ENCODE peak calls at places on chromosomes 5 and 9, in nine cellular contexts. One of them, this sample, is unnamed.

GRCh38 chr5:32027717-32028321 is 146.3 kb downstream of the GOLPH3 start:
- DNase-seq in MV-4-11: peak; percentile 95
- DNase-seq in SK-N-SH: no peak
- DNase-seq in cardiac fibroblast: peak; percentile 100
- DNase-seq in B cell: no peak
- DNase-seq in activated gamma-delta T cell treated with anti-CD3 and anti-CD28 coated beads, Interleukin-2, amount 50 U/mL, for 16 hours: no peak
- DNase-seq in H9: peak; percentile 36
- DNase-seq in fibroblast of gingiva: peak; percentile 99
- DNase-seq in activated CD4-positive, alpha-beta T cell treated with anti-CD3 and anti-CD28 coated beads for 24 hours: no peak
- DNase-seq in this sample: no peak

GRCh38 chr5:135058326-135058725 is 24.3 kb upstream of the PITX1 start:
- DNase-seq in B cell: no peak
- DNase-seq in MV-4-11: no peak
- DNase-seq in SK-N-SH: no peak
- DNase-seq in cardiac fibroblast: no peak
- DNase-seq in activated gamma-delta T cell treated with anti-CD3 and anti-CD28 coated beads, Interleukin-2, amount 50 U/mL, for 16 hours: no peak
- DNase-seq in activated CD4-positive, alpha-beta T cell treated with anti-CD3 and anti-CD28 coated beads for 24 hours: no peak
- DNase-seq in H9: no peak
- DNase-seq in fibroblast of gingiva: no peak
- DNase-seq in this sample: no peak

GRCh38 chr5:114928644-114929462 is 240.9 kb downstream of the TRIM36 start:
- DNase-seq in SK-N-SH: no peak
- DNase-seq in activated CD4-positive, alpha-beta T cell treated with anti-CD3 and anti-CD28 coated beads for 24 hours: no peak
- DNase-seq in activated gamma-delta T cell treated with anti-CD3 and anti-CD28 coated beads, Interleukin-2, amount 50 U/mL, for 16 hours: no peak
- DNase-seq in fibroblast of gingiva: no peak
- DNase-seq in B cell: no peak
- DNase-seq in MV-4-11: no peak
- DNase-seq in H9: no peak
- DNase-seq in cardiac fibroblast: no peak
- DNase-seq in this sample: no peak

GRCh38 chr9:19804431-19804830 is 15.6 kb upstream of the SLC24A2 start:
- DNase-seq in activated CD4-positive, alpha-beta T cell treated with anti-CD3 and anti-CD28 coated beads for 24 hours: no peak
- DNase-seq in SK-N-SH: no peak
- DNase-seq in B cell: no peak
- DNase-seq in cardiac fibroblast: no peak
- DNase-seq in MV-4-11: no peak
- DNase-seq in H9: no peak
- DNase-seq in fibroblast of gingiva: no peak
- DNase-seq in activated gamma-delta T cell treated with anti-CD3 and anti-CD28 coated beads, Interleukin-2, amount 50 U/mL, for 16 hours: no peak
- DNase-seq in this sample: no peak

GRCh38 chr5:60586307-60586901 is 113.6 kb downstream of the DEPDC1B start:
- DNase-seq in MV-4-11: no peak
- DNase-seq in B cell: no peak
- DNase-seq in activated CD4-positive, alpha-beta T cell treated with anti-CD3 and anti-CD28 coated beads for 24 hours: no peak
- DNase-seq in SK-N-SH: peak; percentile 6
- DNase-seq in H9: no peak
- DNase-seq in cardiac fibroblast: peak; percentile 50
- DNase-seq in fibroblast of gingiva: peak; percentile 15
- DNase-seq in activated gamma-delta T cell treated with anti-CD3 and anti-CD28 coated beads, Interleukin-2, amount 50 U/mL, for 16 hours: no peak
- DNase-seq in this sample: no peak

GRCh38 chr5:155838394-155838793 is 488.6 kb upstream of the SGCD start:
- DNase-seq in activated CD4-positive, alpha-beta T cell treated with anti-CD3 and anti-CD28 coated beads for 24 hours: no peak
- DNase-seq in fibroblast of gingiva: no peak
- DNase-seq in cardiac fibroblast: no peak
- DNase-seq in MV-4-11: no peak
- DNase-seq in SK-N-SH: no peak
- DNase-seq in H9: no peak
- DNase-seq in B cell: no peak
- DNase-seq in activated gamma-delta T cell treated with anti-CD3 and anti-CD28 coated beads, Interleukin-2, amount 50 U/mL, for 16 hours: no peak
- DNase-seq in this sample: no peak

GRCh38 chr9:752681-753200 is 88.8 kb upstream of the DMRT1 start:
- DNase-seq in SK-N-SH: no peak
- DNase-seq in fibroblast of gingiva: no peak
- DNase-seq in B cell: no peak
- DNase-seq in activated gamma-delta T cell treated with anti-CD3 and anti-CD28 coated beads, Interleukin-2, amount 50 U/mL, for 16 hours: no peak
- DNase-seq in MV-4-11: peak; percentile 18
- DNase-seq in cardiac fibroblast: peak; percentile 18
- DNase-seq in activated CD4-positive, alpha-beta T cell treated with anti-CD3 and anti-CD28 coated beads for 24 hours: no peak
- DNase-seq in H9: no peak
- DNase-seq in this sample: no peak

GRCh38 chr5:126410623-126411022 is 12.6 kb upstream of the GRAMD2B start:
- DNase-seq in fibroblast of gingiva: peak; percentile 23
- DNase-seq in cardiac fibroblast: no peak
- DNase-seq in MV-4-11: no peak
- DNase-seq in activated CD4-positive, alpha-beta T cell treated with anti-CD3 and anti-CD28 coated beads for 24 hours: no peak
- DNase-seq in SK-N-SH: no peak
- DNase-seq in H9: no peak
- DNase-seq in activated gamma-delta T cell treated with anti-CD3 and anti-CD28 coated beads, Interleukin-2, amount 50 U/mL, for 16 hours: no peak
- DNase-seq in B cell: no peak
- DNase-seq in this sample: no peak

GRCh38 chr9:92631452-92632211 is 38.3 kb downstream of the IPPK start:
- DNase-seq in fibroblast of gingiva: no peak
- DNase-seq in activated CD4-positive, alpha-beta T cell treated with anti-CD3 and anti-CD28 coated beads for 24 hours: no peak
- DNase-seq in H9: peak; percentile 7
- DNase-seq in B cell: no peak
- DNase-seq in cardiac fibroblast: no peak
- DNase-seq in activated gamma-delta T cell treated with anti-CD3 and anti-CD28 coated beads, Interleukin-2, amount 50 U/mL, for 16 hours: no peak
- DNase-seq in SK-N-SH: no peak
- DNase-seq in MV-4-11: no peak
- DNase-seq in this sample: peak; percentile 42

GRCh38 chr9:116154334-116154975 is 864 bp downstream of the PAPPA start:
- DNase-seq in MV-4-11: no peak
- DNase-seq in SK-N-SH: peak; percentile 83
- DNase-seq in activated gamma-delta T cell treated with anti-CD3 and anti-CD28 coated beads, Interleukin-2, amount 50 U/mL, for 16 hours: no peak
- DNase-seq in fibroblast of gingiva: no peak
- DNase-seq in B cell: peak; percentile 21
- DNase-seq in activated CD4-positive, alpha-beta T cell treated with anti-CD3 and anti-CD28 coated beads for 24 hours: no peak
- DNase-seq in cardiac fibroblast: no peak
- DNase-seq in H9: peak; percentile 37
- DNase-seq in this sample: no peak

GRCh38 chr9:136745389-136746218 is 2.7 kb downstream of the LCN6 start:
- DNase-seq in B cell: no peak
- DNase-seq in activated CD4-positive, alpha-beta T cell treated with anti-CD3 and anti-CD28 coated beads for 24 hours: no peak
- DNase-seq in fibroblast of gingiva: no peak
- DNase-seq in cardiac fibroblast: no peak
- DNase-seq in MV-4-11: no peak
- DNase-seq in activated gamma-delta T cell treated with anti-CD3 and anti-CD28 coated beads, Interleukin-2, amount 50 U/mL, for 16 hours: no peak
- DNase-seq in SK-N-SH: no peak
- DNase-seq in H9: no peak
- DNase-seq in this sample: no peak

GRCh38 chr9:23603311-23603710 is 222.7 kb downstream of the ELAVL2 start:
- DNase-seq in H9: no peak
- DNase-seq in activated gamma-delta T cell treated with anti-CD3 and anti-CD28 coated beads, Interleukin-2, amount 50 U/mL, for 16 hours: no peak
- DNase-seq in SK-N-SH: no peak
- DNase-seq in MV-4-11: no peak
- DNase-seq in fibroblast of gingiva: no peak
- DNase-seq in B cell: no peak
- DNase-seq in cardiac fibroblast: no peak
- DNase-seq in activated CD4-positive, alpha-beta T cell treated with anti-CD3 and anti-CD28 coated beads for 24 hours: no peak
- DNase-seq in this sample: no peak

GRCh38 chr5:122253794-122254193 is 58.2 kb upstream of the SNCAIP start:
- DNase-seq in MV-4-11: no peak
- DNase-seq in H9: no peak
- DNase-seq in SK-N-SH: no peak
- DNase-seq in activated gamma-delta T cell treated with anti-CD3 and anti-CD28 coated beads, Interleukin-2, amount 50 U/mL, for 16 hours: no peak
- DNase-seq in cardiac fibroblast: no peak
- DNase-seq in B cell: no peak
- DNase-seq in fibroblast of gingiva: no peak
- DNase-seq in activated CD4-positive, alpha-beta T cell treated with anti-CD3 and anti-CD28 coated beads for 24 hours: no peak
- DNase-seq in this sample: no peak

GRCh38 chr5:81140461-81140860 is 92.7 kb upstream of the CKMT2 start:
- DNase-seq in MV-4-11: no peak
- DNase-seq in B cell: no peak
- DNase-seq in fibroblast of gingiva: no peak
- DNase-seq in cardiac fibroblast: no peak
- DNase-seq in H9: no peak
- DNase-seq in activated CD4-positive, alpha-beta T cell treated with anti-CD3 and anti-CD28 coated beads for 24 hours: no peak
- DNase-seq in SK-N-SH: peak; percentile 28
- DNase-seq in activated gamma-delta T cell treated with anti-CD3 and anti-CD28 coated beads, Interleukin-2, amount 50 U/mL, for 16 hours: no peak
- DNase-seq in this sample: no peak

GRCh38 chr5:34915856-34916192 is 313 bp downstream of the BRIX1 start:
- DNase-seq in fibroblast of gingiva: no peak
- DNase-seq in activated gamma-delta T cell treated with anti-CD3 and anti-CD28 coated beads, Interleukin-2, amount 50 U/mL, for 16 hours: no peak
- DNase-seq in MV-4-11: no peak
- DNase-seq in H9: no peak
- DNase-seq in cardiac fibroblast: no peak
- DNase-seq in activated CD4-positive, alpha-beta T cell treated with anti-CD3 and anti-CD28 coated beads for 24 hours: no peak
- DNase-seq in B cell: no peak
- DNase-seq in SK-N-SH: no peak
- DNase-seq in this sample: peak; percentile 34

GRCh38 chr5:135341021-135341666 is 57.9 kb downstream of the MACROH2A1 start:
- DNase-seq in activated gamma-delta T cell treated with anti-CD3 and anti-CD28 coated beads, Interleukin-2, amount 50 U/mL, for 16 hours: no peak
- DNase-seq in cardiac fibroblast: no peak
- DNase-seq in B cell: no peak
- DNase-seq in activated CD4-positive, alpha-beta T cell treated with anti-CD3 and anti-CD28 coated beads for 24 hours: no peak
- DNase-seq in H9: no peak
- DNase-seq in fibroblast of gingiva: no peak
- DNase-seq in MV-4-11: no peak
- DNase-seq in SK-N-SH: peak; percentile 68
- DNase-seq in this sample: no peak

GRCh38 chr9:115615821-115616665 is 498.1 kb upstream of the TNC start:
- DNase-seq in H9: no peak
- DNase-seq in SK-N-SH: peak; percentile 4
- DNase-seq in fibroblast of gingiva: peak; percentile 70
- DNase-seq in cardiac fibroblast: peak; percentile 95
- DNase-seq in activated CD4-positive, alpha-beta T cell treated with anti-CD3 and anti-CD28 coated beads for 24 hours: no peak
- DNase-seq in B cell: no peak
- DNase-seq in activated gamma-delta T cell treated with anti-CD3 and anti-CD28 coated beads, Interleukin-2, amount 50 U/mL, for 16 hours: no peak
- DNase-seq in MV-4-11: no peak
- DNase-seq in this sample: no peak

GRCh38 chr5:52943808-52944207 is 45.3 kb upstream of the ITGA2 start:
- DNase-seq in fibroblast of gingiva: no peak
- DNase-seq in B cell: no peak
- DNase-seq in H9: no peak
- DNase-seq in SK-N-SH: no peak
- DNase-seq in MV-4-11: no peak
- DNase-seq in activated gamma-delta T cell treated with anti-CD3 and anti-CD28 coated beads, Interleukin-2, amount 50 U/mL, for 16 hours: no peak
- DNase-seq in activated CD4-positive, alpha-beta T cell treated with anti-CD3 and anti-CD28 coated beads for 24 hours: no peak
- DNase-seq in cardiac fibroblast: no peak
- DNase-seq in this sample: no peak

GRCh38 chr9:136721339-136722092 is 9.1 kb downstream of the DIPK1B start:
- DNase-seq in activated gamma-delta T cell treated with anti-CD3 and anti-CD28 coated beads, Interleukin-2, amount 50 U/mL, for 16 hours: no peak
- DNase-seq in B cell: no peak
- DNase-seq in cardiac fibroblast: peak; percentile 91
- DNase-seq in H9: peak; percentile 32
- DNase-seq in SK-N-SH: no peak
- DNase-seq in fibroblast of gingiva: peak; percentile 35
- DNase-seq in activated CD4-positive, alpha-beta T cell treated with anti-CD3 and anti-CD28 coated beads for 24 hours: no peak
- DNase-seq in MV-4-11: peak; percentile 33
- DNase-seq in this sample: no peak

GRCh38 chr9:69131682-69132081 is 42.4 kb upstream of the TJP2 start:
- DNase-seq in B cell: no peak
- DNase-seq in cardiac fibroblast: peak; percentile 91
- DNase-seq in MV-4-11: no peak
- DNase-seq in fibroblast of gingiva: peak; percentile 80
- DNase-seq in activated CD4-positive, alpha-beta T cell treated with anti-CD3 and anti-CD28 coated beads for 24 hours: no peak
- DNase-seq in activated gamma-delta T cell treated with anti-CD3 and anti-CD28 coated beads, Interleukin-2, amount 50 U/mL, for 16 hours: no peak
- DNase-seq in SK-N-SH: no peak
- DNase-seq in H9: peak; percentile 10
- DNase-seq in this sample: no peak

GRCh38 chr9:88745281-88746001 is 210.5 kb downstream of the NXNL2 start:
- DNase-seq in B cell: no peak
- DNase-seq in activated CD4-positive, alpha-beta T cell treated with anti-CD3 and anti-CD28 coated beads for 24 hours: no peak
- DNase-seq in activated gamma-delta T cell treated with anti-CD3 and anti-CD28 coated beads, Interleukin-2, amount 50 U/mL, for 16 hours: no peak
- DNase-seq in H9: no peak
- DNase-seq in MV-4-11: no peak
- DNase-seq in fibroblast of gingiva: peak; percentile 94
- DNase-seq in cardiac fibroblast: peak; percentile 58
- DNase-seq in SK-N-SH: peak; percentile 84
- DNase-seq in this sample: no peak

GRCh38 chr9:105681724-105682123 is 12.6 kb upstream of the TMEM38B start:
- DNase-seq in B cell: no peak
- DNase-seq in activated gamma-delta T cell treated with anti-CD3 and anti-CD28 coated beads, Interleukin-2, amount 50 U/mL, for 16 hours: no peak
- DNase-seq in MV-4-11: no peak
- DNase-seq in SK-N-SH: no peak
- DNase-seq in cardiac fibroblast: peak; percentile 78
- DNase-seq in fibroblast of gingiva: no peak
- DNase-seq in H9: no peak
- DNase-seq in activated CD4-positive, alpha-beta T cell treated with anti-CD3 and anti-CD28 coated beads for 24 hours: no peak
- DNase-seq in this sample: no peak

GRCh38 chr5:59832577-59833301 is 60.8 kb downstream of the PDE4D start:
- DNase-seq in MV-4-11: no peak
- DNase-seq in activated CD4-positive, alpha-beta T cell treated with anti-CD3 and anti-CD28 coated beads for 24 hours: no peak
- DNase-seq in fibroblast of gingiva: no peak
- DNase-seq in H9: no peak
- DNase-seq in B cell: no peak
- DNase-seq in cardiac fibroblast: no peak
- DNase-seq in SK-N-SH: no peak
- DNase-seq in activated gamma-delta T cell treated with anti-CD3 and anti-CD28 coated beads, Interleukin-2, amount 50 U/mL, for 16 hours: no peak
- DNase-seq in this sample: no peak

GRCh38 chr5:68464424-68464823 is 248.9 kb downstream of the PIK3R1 start:
- DNase-seq in B cell: no peak
- DNase-seq in MV-4-11: peak; percentile 75
- DNase-seq in fibroblast of gingiva: peak; percentile 41
- DNase-seq in H9: no peak
- DNase-seq in cardiac fibroblast: peak; percentile 54
- DNase-seq in activated CD4-positive, alpha-beta T cell treated with anti-CD3 and anti-CD28 coated beads for 24 hours: peak; percentile 16
- DNase-seq in SK-N-SH: no peak
- DNase-seq in activated gamma-delta T cell treated with anti-CD3 and anti-CD28 coated beads, Interleukin-2, amount 50 U/mL, for 16 hours: peak; percentile 23
- DNase-seq in this sample: peak; percentile 66

GRCh38 chr9:91758491-91758981 is 191.5 kb downstream of the ROR2 start:
- DNase-seq in H9: peak; percentile 83
- DNase-seq in B cell: no peak
- DNase-seq in fibroblast of gingiva: peak; percentile 46
- DNase-seq in activated gamma-delta T cell treated with anti-CD3 and anti-CD28 coated beads, Interleukin-2, amount 50 U/mL, for 16 hours: no peak
- DNase-seq in activated CD4-positive, alpha-beta T cell treated with anti-CD3 and anti-CD28 coated beads for 24 hours: peak; percentile 10
- DNase-seq in cardiac fibroblast: peak; percentile 55
- DNase-seq in MV-4-11: peak; percentile 63
- DNase-seq in SK-N-SH: peak; percentile 73
- DNase-seq in this sample: peak; percentile 52

GRCh38 chr5:163410505-163410904 is 26.9 kb upstream of the CCNG1 start:
- DNase-seq in cardiac fibroblast: no peak
- DNase-seq in MV-4-11: peak; percentile 41
- DNase-seq in SK-N-SH: no peak
- DNase-seq in H9: no peak
- DNase-seq in B cell: no peak
- DNase-seq in fibroblast of gingiva: no peak
- DNase-seq in activated gamma-delta T cell treated with anti-CD3 and anti-CD28 coated beads, Interleukin-2, amount 50 U/mL, for 16 hours: no peak
- DNase-seq in activated CD4-positive, alpha-beta T cell treated with anti-CD3 and anti-CD28 coated beads for 24 hours: no peak
- DNase-seq in this sample: no peak

GRCh38 chr9:132201139-132201538 is 39.3 kb downstream of the NTNG2 start:
- DNase-seq in activated CD4-positive, alpha-beta T cell treated with anti-CD3 and anti-CD28 coated beads for 24 hours: no peak
- DNase-seq in SK-N-SH: no peak
- DNase-seq in MV-4-11: no peak
- DNase-seq in activated gamma-delta T cell treated with anti-CD3 and anti-CD28 coated beads, Interleukin-2, amount 50 U/mL, for 16 hours: no peak
- DNase-seq in B cell: no peak
- DNase-seq in fibroblast of gingiva: no peak
- DNase-seq in cardiac fibroblast: no peak
- DNase-seq in H9: no peak
- DNase-seq in this sample: no peak

GRCh38 chr9:84751921-84752320 is 82.4 kb downstream of the NTRK2 start:
- DNase-seq in MV-4-11: no peak
- DNase-seq in fibroblast of gingiva: no peak
- DNase-seq in SK-N-SH: no peak
- DNase-seq in activated gamma-delta T cell treated with anti-CD3 and anti-CD28 coated beads, Interleukin-2, amount 50 U/mL, for 16 hours: no peak
- DNase-seq in B cell: no peak
- DNase-seq in cardiac fibroblast: no peak
- DNase-seq in H9: no peak
- DNase-seq in activated CD4-positive, alpha-beta T cell treated with anti-CD3 and anti-CD28 coated beads for 24 hours: no peak
- DNase-seq in this sample: no peak

This sample was measured in stimulated activated naive CD8-positive, alpha-beta T cell treated with anti-CD3 and anti-CD28 coated beads, Interleukin-15, Interleukin-2, amounts not matched to agents 100 U/mL and 50 U/mL, for 24 hours.